ENCODE peak calls at places on chromosome 12, in ten cellular contexts. A is NCI-H2171; R is AG08396; Y is AG04450; U is hippocampal formation; Q is adrenal gland; B is activated CD4-positive, alpha-beta T cell treated with anti-CD3 and anti-CD28 coated beads, Interleukin-2, amount 10 ng/mL, durations not matched to agents 7 days and 5 days; S is PC-3; F is nephron progenitor cell; M is OCI-LY7. O is an unnamed sample.

GRCh38 chr12:67651380-67651695 is 2.8 kb downstream of the DYRK2 start:
- DNase-seq in B (peak; percentile 64), Q (no peak), S (peak; percentile 49), R (peak; percentile 48), M (peak; percentile 64), A (no peak), F (no peak), Y (no peak), U (peak; percentile 7), O (no peak)

GRCh38 chr12:44217146-44217883 is 381.4 kb downstream of the TMEM117 start:
- DNase-seq in F (no peak), U (no peak), A (no peak), S (peak; percentile 31), R (no peak), M (no peak), Q (no peak), Y (no peak), B (no peak), O (no peak)

GRCh38 chr12:123771261-123771660 is 9.2 kb downstream of the DNAH10 start:
- DNase-seq in B (no peak), F (no peak), Y (no peak), S (no peak), M (no peak), A (no peak), R (no peak), Q (no peak), U (no peak), O (no peak)

GRCh38 chr12:130218682-130219081 is 56.4 kb downstream of the FZD10 start:
- DNase-seq in F (no peak), U (no peak), B (no peak), Q (no peak), M (no peak), Y (no peak), R (no peak), S (no peak), A (no peak), O (no peak)

GRCh38 chr12:43434614-43435013 is 117.4 kb downstream of the ADAMTS20 start:
- DNase-seq in Q (no peak), M (no peak), Y (no peak), R (no peak), F (no peak), S (no peak), B (no peak), U (no peak), A (no peak), O (no peak)

GRCh38 chr12:9072481-9073038 is 43.2 kb downstream of the A2M start:
- DNase-seq in R (no peak), M (no peak), B (no peak), U (no peak), S (no peak), F (no peak), A (no peak), Q (no peak), Y (no peak), O (no peak)

GRCh38 chr12:6056406-6057211 is 67.9 kb downstream of the VWF start:
- DNase-seq in Q (no peak), S (no peak), M (peak; percentile 52), B (no peak), Y (no peak), R (no peak), F (peak; percentile 40), U (no peak), A (peak; percentile 35), O (peak; percentile 20)

GRCh38 chr12:29066061-29066588 is 83.0 kb upstream of the FAR2 start:
- DNase-seq in B (no peak), Y (no peak), Q (no peak), M (no peak), U (peak; percentile 85), F (no peak), A (no peak), R (no peak), S (peak; percentile 75), O (no peak)

GRCh38 chr12:65728913-65729793 is 95.1 kb upstream of the HMGA2 start:
- DNase-seq in S (no peak), Q (no peak), R (peak; percentile 28), A (no peak), F (peak; percentile 60), B (no peak), U (no peak), M (no peak), Y (no peak), O (peak; percentile 29)